ENCODE peak calls at places on chromosomes 12 and 14, in four cellular contexts. One of them, this sample, is unnamed.

GRCh38 chr12:53115891-53116675 is 12.8 kb downstream of the SOAT2 start:
- DNase-seq in NCI-H1092: no peak
- DNase-seq in naive B cell: no peak
- DNase-seq in uterus: no peak
- DNase-seq in this sample: no peak

GRCh38 chr12:95169368-95169767 is 47.9 kb downstream of the FGD6 start:
- DNase-seq in NCI-H1092: no peak
- DNase-seq in naive B cell: no peak
- DNase-seq in uterus: no peak
- DNase-seq in this sample: peak; percentile 3

GRCh38 chr12:104615048-104615561 is 158.4 kb downstream of the CHST11 start:
- DNase-seq in NCI-H1092: no peak
- DNase-seq in naive B cell: no peak
- DNase-seq in uterus: peak; percentile 73
- DNase-seq in this sample: no peak

GRCh38 chr12:40188558-40189320 is 36.1 kb upstream of the LRRK2 start:
- DNase-seq in NCI-H1092: no peak
- DNase-seq in naive B cell: no peak
- DNase-seq in uterus: no peak
- DNase-seq in this sample: no peak

GRCh38 chr12:131066207-131066885 is 112.6 kb downstream of the ADGRD1 start:
- DNase-seq in NCI-H1092: no peak
- DNase-seq in naive B cell: no peak
- DNase-seq in uterus: no peak
- DNase-seq in this sample: no peak

GRCh38 chr12:8482446-8483080 is 26.8 kb downstream of the CLEC6A start:
- DNase-seq in NCI-H1092: no peak
- DNase-seq in naive B cell: no peak
- DNase-seq in uterus: no peak
- DNase-seq in this sample: no peak

GRCh38 chr14:24054324-24054641 is 2.5 kb downstream of the CARMIL3 start:
- DNase-seq in NCI-H1092: no peak
- DNase-seq in naive B cell: no peak
- DNase-seq in uterus: no peak
- DNase-seq in this sample: no peak

GRCh38 chr14:51482112-51482511 is 169.6 kb upstream of the FRMD6 start:
- DNase-seq in NCI-H1092: no peak
- DNase-seq in naive B cell: no peak
- DNase-seq in uterus: no peak
- DNase-seq in this sample: no peak

GRCh38 chr14:32720927-32721326 is 217.8 kb upstream of the NPAS3 start:
- DNase-seq in NCI-H1092: no peak
- DNase-seq in naive B cell: no peak
- DNase-seq in uterus: no peak
- DNase-seq in this sample: no peak

GRCh38 chr12:81683881-81684280 is 75.3 kb downstream of the PPFIA2 start:
- DNase-seq in NCI-H1092: no peak
- DNase-seq in naive B cell: no peak
- DNase-seq in uterus: no peak
- DNase-seq in this sample: no peak

GRCh38 chr12:50224026-50224692 is 57.0 kb upstream of the CERS5 start:
- DNase-seq in NCI-H1092: no peak
- DNase-seq in naive B cell: no peak
- DNase-seq in uterus: no peak
- DNase-seq in this sample: no peak

GRCh38 chr14:76834296-76834695 is 8.1 kb downstream of the LRRC74A start:
- DNase-seq in NCI-H1092: no peak
- DNase-seq in naive B cell: no peak
- DNase-seq in uterus: no peak
- DNase-seq in this sample: no peak

GRCh38 chr14:83441801-83442200 is 1908.1 kb upstream of the SEL1L start:
- DNase-seq in NCI-H1092: no peak
- DNase-seq in naive B cell: no peak
- DNase-seq in uterus: no peak
- DNase-seq in this sample: no peak

GRCh38 chr12:82089369-82090121 is 268.6 kb downstream of the CCDC59 start:
- DNase-seq in NCI-H1092: no peak
- DNase-seq in naive B cell: no peak
- DNase-seq in uterus: no peak
- DNase-seq in this sample: no peak

GRCh38 chr12:120651821-120652220 is 11.4 kb downstream of the CABP1 start:
- DNase-seq in NCI-H1092: no peak
- DNase-seq in naive B cell: no peak
- DNase-seq in uterus: no peak
- DNase-seq in this sample: no peak

GRCh38 chr12:54360717-54361456 is 3.4 kb downstream of the GPR84 start:
- DNase-seq in NCI-H1092: peak; percentile 92
- DNase-seq in naive B cell: no peak
- DNase-seq in uterus: peak; percentile 89
- DNase-seq in this sample: peak; percentile 63

GRCh38 chr14:97138801-97139200 is 341.6 kb downstream of the VRK1 start:
- DNase-seq in NCI-H1092: no peak
- DNase-seq in naive B cell: no peak
- DNase-seq in uterus: no peak
- DNase-seq in this sample: no peak

GRCh38 chr12:65443038-65443437 is 164.6 kb downstream of the MSRB3 start:
- DNase-seq in NCI-H1092: no peak
- DNase-seq in naive B cell: no peak
- DNase-seq in uterus: no peak
- DNase-seq in this sample: no peak

GRCh38 chr14:103023881-103024473 is 33.4 kb downstream of the CDC42BPB start:
- DNase-seq in NCI-H1092: no peak
- DNase-seq in naive B cell: no peak
- DNase-seq in uterus: no peak
- DNase-seq in this sample: no peak

GRCh38 chr14:24986206-24986893 is 63.6 kb downstream of the STXBP6 start:
- DNase-seq in NCI-H1092: peak; percentile 2
- DNase-seq in naive B cell: no peak
- DNase-seq in uterus: no peak
- DNase-seq in this sample: no peak

GRCh38 chr12:106493531-106493930 is 89.3 kb upstream of the RFX4 start:
- DNase-seq in NCI-H1092: no peak
- DNase-seq in naive B cell: no peak
- DNase-seq in uterus: no peak
- DNase-seq in this sample: peak; percentile 21

GRCh38 chr14:66009104-66009503 is 477.1 kb upstream of the CCDC196 start:
- DNase-seq in NCI-H1092: no peak
- DNase-seq in naive B cell: no peak
- DNase-seq in uterus: no peak
- DNase-seq in this sample: peak; percentile 20

GRCh38 chr14:69648480-69649414 is 37.4 kb downstream of the SUSD6 start:
- DNase-seq in NCI-H1092: no peak
- DNase-seq in naive B cell: no peak
- DNase-seq in uterus: no peak
- DNase-seq in this sample: no peak

GRCh38 chr12:30026621-30027234 is 243.0 kb upstream of the TMTC1 start:
- DNase-seq in NCI-H1092: no peak
- DNase-seq in naive B cell: no peak
- DNase-seq in uterus: no peak
- DNase-seq in this sample: peak; percentile 81

GRCh38 chr12:5588231-5588995 is 156.5 kb downstream of the NTF3 start:
- DNase-seq in NCI-H1092: no peak
- DNase-seq in naive B cell: no peak
- DNase-seq in uterus: no peak
- DNase-seq in this sample: no peak

GRCh38 chr14:91146661-91147060 is 32.8 kb downstream of the DGLUCY start:
- DNase-seq in NCI-H1092: no peak
- DNase-seq in naive B cell: no peak
- DNase-seq in uterus: no peak
- DNase-seq in this sample: no peak